ENCODE peak calls at places on chromosomes 5 and 9, in six cellular contexts. W is stimulated activated CD4-positive, alpha-beta T cell treated with anti-CD3 and anti-CD28 coated beads, Interleukin-12 subunit alpha, Interleukin-12 subunit beta, amount 100 ng/mL, for 24 hours; Y is stimulated activated CD8-positive, alpha-beta memory T cell treated with anti-CD3 and anti-CD28 coated beads, Interleukin-2, amount 100 ng/mL, for 48 hours; G is mesothelial cell of epicardium; U is NCI-H460; F is endothelial cell. L is an unnamed sample.

GRCh38 chr9:90868555-90868954 is 66.9 kb downstream of the SYK start:
- DNase-seq in Y (no peak), G (no peak), U (peak; percentile 15), W (no peak), F (no peak), L (no peak)

GRCh38 chr9:93072383-93072795 is 13.9 kb downstream of the SUSD3 start:
- DNase-seq in U (no peak), Y (no peak), G (no peak), W (no peak), F (no peak), L (no peak)

GRCh38 chr9:117772960-117773359 is 68.8 kb downstream of the TLR4 start:
- DNase-seq in F (no peak), G (no peak), Y (no peak), W (no peak), U (no peak), L (no peak)

GRCh38 chr5:36373527-36374086 is 71.9 kb upstream of the RANBP3L start:
- DNase-seq in G (no peak), F (no peak), Y (no peak), U (peak; percentile 59), W (no peak), L (no peak)

GRCh38 chr5:43019615-43020293 is 20.4 kb downstream of the ANXA2R start:
- DNase-seq in F (peak; percentile 51), W (peak; percentile 52), G (no peak), U (peak; percentile 83), Y (peak; percentile 61), L (peak; percentile 89)

GRCh38 chr5:148457183-148457620 is 73.4 kb downstream of the FBXO38 start:
- DNase-seq in F (peak; percentile 12), Y (no peak), G (no peak), W (no peak), U (no peak), L (no peak)

GRCh38 chr5:141848771-141849370 is 29.3 kb downstream of the PCDH1 start:
- DNase-seq in Y (peak; percentile 14), F (peak; percentile 64), U (peak; percentile 12), W (no peak), G (no peak), L (no peak)

GRCh38 chr9:29394855-29395254 is 1821.6 kb upstream of the C9orf72 start:
- DNase-seq in U (no peak), F (no peak), G (no peak), W (no peak), Y (no peak), L (no peak)

GRCh38 chr9:6758418-6759113 is 793 bp downstream of the KDM4C start:
- DNase-seq in W (peak; percentile 20), Y (no peak), G (peak; percentile 34), F (peak; percentile 40), U (no peak), L (peak; percentile 85)

GRCh38 chr5:21918451-21918850 is 934.7 kb downstream of the CDH12 start:
- DNase-seq in F (no peak), U (no peak), W (no peak), Y (no peak), G (no peak), L (no peak)

GRCh38 chr9:33297455-33297854 is 7.1 kb downstream of the NFX1 start:
- DNase-seq in G (no peak), F (no peak), Y (no peak), U (no peak), W (no peak), L (peak; percentile 25)

GRCh38 chr5:160175438-160176218 is 53.7 kb upstream of the FABP6 start:
- DNase-seq in F (no peak), W (no peak), Y (no peak), G (no peak), U (peak; percentile 23), L (no peak)

GRCh38 chr9:4828776-4829175 is 36.0 kb downstream of the RCL1 start:
- DNase-seq in U (no peak), Y (no peak), G (no peak), F (no peak), W (no peak), L (no peak)

L was measured in osteocyte.